ENCODE peak calls at places on chromosomes 3 and 15, in nine cellular contexts. P, F, Q, L, T, M, I, W and R are unnamed samples.

GRCh38 chr3:123732447-123732846 is 147.6 kb upstream of the HACD2 start:
- DNase-seq in P (peak), F (no peak), Q (peak), L (no peak), T (no peak), M (no peak), I (no peak), W (peak), R (peak)

GRCh38 chr3:24180616-24181015 is 235.5 kb downstream of the NR1D2 start:
- DNase-seq in P (no peak), F (no peak), Q (no peak), L (no peak), T (no peak), M (no peak), I (no peak), W (no peak), R (no peak)

GRCh38 chr3:155365178-155365783 is 71.8 kb upstream of the STRIT1 start:
- DNase-seq in P (no peak), F (no peak), Q (no peak), L (no peak), T (no peak), M (no peak), I (no peak), W (no peak), R (no peak)

GRCh38 chr3:46416134-46417119 is 9.4 kb downstream of the CCRL2 start:
- DNase-seq in P (no peak), F (no peak), Q (no peak), L (peak), T (no peak), M (no peak), I (no peak), W (no peak), R (no peak)

GRCh38 chr3:14539384-14540208 is 546 bp downstream of the GRIP2 start:
- DNase-seq in P (no peak), F (no peak), Q (no peak), L (no peak), T (no peak), M (no peak), I (no peak), W (no peak), R (no peak)

GRCh38 chr15:50107157-50107556 is 11.9 kb downstream of the ATP8B4 start:
- DNase-seq in P (no peak), F (no peak), Q (no peak), L (no peak), T (no peak), M (no peak), I (no peak), W (no peak), R (no peak)

GRCh38 chr15:80073197-80073596 is 13.7 kb downstream of the ZFAND6 start:
- DNase-seq in P (no peak), F (no peak), Q (no peak), L (no peak), T (no peak), M (no peak), I (no peak), W (no peak), R (no peak)

GRCh38 chr15:42137461-42138261 is 18.8 kb downstream of the PLA2G4F start:
- DNase-seq in P (peak), F (no peak), Q (peak), L (peak), T (peak), M (peak), I (no peak), W (peak), R (peak)

GRCh38 chr3:117873236-117873635 is 1161.4 kb downstream of the IGSF11 start:
- DNase-seq in P (no peak), F (no peak), Q (no peak), L (no peak), T (peak), M (no peak), I (no peak), W (no peak), R (peak)

GRCh38 chr15:31352283-31352880 is 25.7 kb downstream of the KLF13 start:
- DNase-seq in P (no peak), F (peak), Q (no peak), L (peak), T (no peak), M (no peak), I (no peak), W (no peak), R (no peak)

GRCh38 chr3:173653781-173654180 is 256.2 kb downstream of the NLGN1 start:
- DNase-seq in P (no peak), F (no peak), Q (peak), L (no peak), T (no peak), M (no peak), I (no peak), W (no peak), R (no peak)

GRCh38 chr15:92647467-92648163 is 8.0 kb downstream of the FAM174B start:
- DNase-seq in P (no peak), F (no peak), Q (no peak), L (no peak), T (no peak), M (no peak), I (no peak), W (no peak), R (no peak)

GRCh38 chr3:113499081-113499480 is 15.9 kb downstream of the SPICE1 start:
- DNase-seq in P (no peak), F (no peak), Q (no peak), L (no peak), T (no peak), M (no peak), I (no peak), W (no peak), R (no peak)

GRCh38 chr3:37506968-37507535 is 332.7 kb upstream of the LRRFIP2 start:
- DNase-seq in P (no peak), F (no peak), Q (no peak), L (no peak), T (no peak), M (no peak), I (no peak), W (no peak), R (no peak)

GRCh38 chr15:61556037-61556648 is 327.0 kb upstream of the RORA start:
- DNase-seq in P (peak), F (no peak), Q (peak), L (no peak), T (peak), M (no peak), I (no peak), W (no peak), R (peak)

GRCh38 chr3:142218703-142219102 is 6.7 kb downstream of the GK5 start:
- DNase-seq in P (no peak), F (no peak), Q (no peak), L (no peak), T (peak), M (no peak), I (no peak), W (no peak), R (no peak)

GRCh38 chr3:40310690-40311089 is 1.2 kb downstream of the EIF1B start:
- DNase-seq in P (no peak), F (no peak), Q (peak), L (no peak), T (peak), M (no peak), I (no peak), W (no peak), R (no peak)

GRCh38 chr3:128492353-128493220 is at the start of gene GATA2:
- DNase-seq in P (no peak), F (peak), Q (no peak), L (no peak), T (no peak), M (peak), I (no peak), W (peak), R (no peak)